ENCODE peak calls at places on chromosomes 13 and 19, in five cellular contexts. A is activated CD8-positive, alpha-beta T cell treated with anti-CD3 and anti-CD28 coated beads for 36 hours; X is effector CD8-positive, alpha-beta T cell; W is RWPE1; C is EL. V is an unnamed sample.

GRCh38 chr13:39149896-39150295 is 111.6 kb downstream of the NHLRC3 start:
- DNase-seq in A (no peak), X (no peak), W (no peak), C (no peak), V (no peak)

GRCh38 chr13:28707629-28708427 is 10.9 kb downstream of the SLC46A3 start:
- DNase-seq in A (peak; percentile 12), X (no peak), W (peak; percentile 41), C (peak; percentile 82), V (no peak)

GRCh38 chr19:5621311-5621944 is 1.1 kb downstream of the SAFB2 start:
- DNase-seq in A (no peak), X (no peak), W (no peak), C (no peak), V (peak; percentile 20)

GRCh38 chr19:45782820-45783785 is 813 bp upstream of the DMPK start:
- DNase-seq in A (no peak), X (no peak), W (peak; percentile 80), C (peak; percentile 89), V (no peak)

GRCh38 chr13:78689011-78689410 is 30.1 kb upstream of the OBI1 start:
- DNase-seq in A (no peak), X (no peak), W (no peak), C (no peak), V (peak; percentile 8)

GRCh38 chr13:62250501-62251175 is 835.0 kb upstream of the PCDH20 start:
- DNase-seq in A (no peak), X (no peak), W (no peak), C (no peak), V (no peak)

GRCh38 chr19:873084-874019 is 13.9 kb downstream of the CFD start:
- DNase-seq in A (peak; percentile 86), X (peak; percentile 64), W (peak; percentile 76), C (peak; percentile 24), V (no peak)

GRCh38 chr13:79710376-79710775 is 229.4 kb downstream of the NDFIP2 start:
- DNase-seq in A (no peak), X (no peak), W (no peak), C (peak; percentile 88), V (no peak)

GRCh38 chr13:113418722-113419049 is 34.6 kb downstream of the ADPRHL1 start:
- DNase-seq in A (no peak), X (no peak), W (no peak), C (no peak), V (no peak)

GRCh38 chr19:54189020-54189667 is at the start of gene MBOAT7:
- DNase-seq in A (no peak), X (peak; percentile 67), W (no peak), C (no peak), V (no peak)

GRCh38 chr13:52387721-52388120 is 18.3 kb downstream of the THSD1 start:
- DNase-seq in A (no peak), X (no peak), W (no peak), C (no peak), V (no peak)

GRCh38 chr13:112688560-112689497 is 1.0 kb upstream of the ATP11A start:
- DNase-seq in A (peak; percentile 80), X (no peak), W (no peak), C (peak; percentile 11), V (peak; percentile 57)

GRCh38 chr19:42113641-42114348 is 18.5 kb downstream of the POU2F2 start:
- DNase-seq in A (peak; percentile 25), X (no peak), W (peak; percentile 93), C (peak; percentile 100), V (peak; percentile 12)

GRCh38 chr13:43364210-43365041 is 341.0 kb downstream of the DNAJC15 start:
- DNase-seq in A (no peak), X (no peak), W (no peak), C (peak; percentile 8), V (no peak)

GRCh38 chr19:46361915-46362314 is 15.0 kb downstream of the PPP5C start:
- DNase-seq in A (no peak), X (no peak), W (no peak), C (no peak), V (no peak)

GRCh38 chr19:7961930-7962626 is 18.6 kb upstream of the TIMM44 start:
- DNase-seq in A (no peak), X (no peak), W (no peak), C (no peak), V (no peak)

GRCh38 chr13:79062291-79062690 is 343.8 kb downstream of the RBM26 start:
- DNase-seq in A (no peak), X (no peak), W (no peak), C (no peak), V (no peak)

GRCh38 chr13:111245781-111246384 is 74.6 kb upstream of the TEX29 start:
- DNase-seq in A (no peak), X (no peak), W (no peak), C (no peak), V (no peak)

GRCh38 chr13:33870046-33870668 is 52.2 kb downstream of the RFC3 start:
- DNase-seq in A (no peak), X (no peak), W (no peak), C (no peak), V (peak; percentile 99)

GRCh38 chr13:26806891-26807290 is 46.3 kb upstream of the GPR12 start:
- DNase-seq in A (no peak), X (no peak), W (no peak), C (no peak), V (no peak)

GRCh38 chr19:46076951-46077814 is 36.4 kb upstream of the IGFL4 start:
- DNase-seq in A (peak; percentile 62), X (no peak), W (peak; percentile 92), C (peak; percentile 82), V (peak; percentile 55)

GRCh38 chr19:56727731-56728130 is 56.2 kb upstream of the ZNF835 start:
- DNase-seq in A (no peak), X (no peak), W (no peak), C (no peak), V (no peak)

GRCh38 chr13:29428310-29428991 is 167.0 kb downstream of the SLC7A1 start:
- DNase-seq in A (no peak), X (no peak), W (peak; percentile 55), C (peak; percentile 31), V (peak; percentile 57)

GRCh38 chr19:54179921-54180452 is 7.0 kb upstream of the TMC4 start:
- DNase-seq in A (no peak), X (no peak), W (no peak), C (no peak), V (peak; percentile 58)

GRCh38 chr19:43812689-43813088 is 10.4 kb upstream of the LYPD5 start:
- DNase-seq in A (no peak), X (no peak), W (no peak), C (no peak), V (no peak)

GRCh38 chr13:40402931-40403412 is 263.5 kb downstream of the FOXO1 start:
- DNase-seq in A (no peak), X (no peak), W (peak; percentile 33), C (peak; percentile 70), V (no peak)

V was measured in G401.